ENCODE peak calls at places on chromosomes 16 and 17, in ten cellular contexts. H is endothelial cell; Z is T-helper 22 cell; E is activated naive CD4-positive, alpha-beta T cell treated with anti-CD3 and anti-CD28 coated beads for 36 hours; G is KBM-7; R is CD4-positive, alpha-beta T cell; L is lower leg skin; X is tibial nerve; I is heart left ventricle; A is myocyte. K is an unnamed sample.
A peak's percentile ranks its signal among the peaks of the same experiment; 100 is the strongest.

GRCh38 chr17:73283841-73284282 is 22.2 kb upstream of the CPSF4L start:
- DNase-seq in H (peak; percentile 34), Z (no peak), E (no peak), G (no peak), R (no peak), L (no peak), X (peak; percentile 76), I (peak; percentile 49), A (no peak), K (no peak)

GRCh38 chr16:88597856-88598491 is 27.8 kb downstream of the ZC3H18 start:
- DNase-seq in H (no peak), Z (no peak), E (no peak), G (no peak), R (no peak), L (no peak), X (no peak), I (no peak), A (peak; percentile 88), K (no peak)

GRCh38 chr16:78705694-78706093 is 606.2 kb downstream of the WWOX start:
- DNase-seq in H (no peak), Z (no peak), E (no peak), G (peak; percentile 23), R (no peak), L (no peak), X (no peak), I (no peak), A (no peak), K (no peak)

GRCh38 chr16:62408760-62409159 is 372.5 kb upstream of the CDH8 start:
- DNase-seq in H (peak; percentile 5), Z (no peak), E (no peak), G (no peak), R (no peak), L (no peak), X (no peak), I (no peak), A (no peak), K (no peak)

GRCh38 chr16:67036323-67036741 is 7.4 kb downstream of the CBFB start:
- DNase-seq in H (no peak), Z (no peak), E (no peak), G (no peak), R (no peak), L (no peak), X (no peak), I (no peak), A (no peak), K (no peak)

GRCh38 chr17:40432864-40433528 is 10.3 kb upstream of the IGFBP4 start:
- DNase-seq in H (no peak), Z (no peak), E (no peak), G (no peak), R (no peak), L (no peak), X (no peak), I (peak; percentile 63), A (peak; percentile 23), K (peak; percentile 81)

GRCh38 chr17:59451706-59452105 is 113.7 kb upstream of the DHX40 start:
- DNase-seq in H (no peak), Z (no peak), E (no peak), G (no peak), R (no peak), L (no peak), X (no peak), I (no peak), A (no peak), K (peak; percentile 88)

GRCh38 chr17:73419896-73420295 is 108.1 kb upstream of the CDC42EP4 start:
- DNase-seq in H (no peak), Z (no peak), E (no peak), G (no peak), R (no peak), L (no peak), X (no peak), I (no peak), A (no peak), K (no peak)

GRCh38 chr16:50025544-50025931 is 513 bp downstream of the CNEP1R1 start:
- DNase-seq in H (peak; percentile 23), Z (peak; percentile 14), E (peak; percentile 57), G (peak; percentile 55), R (peak; percentile 2), L (peak; percentile 16), X (no peak), I (no peak), A (peak; percentile 17), K (peak; percentile 53)

GRCh38 chr16:28910046-28911031 is 14.7 kb downstream of the RABEP2 start:
- DNase-seq in H (no peak), Z (no peak), E (peak; percentile 23), G (no peak), R (no peak), L (no peak), X (no peak), I (no peak), A (peak; percentile 22), K (no peak)

GRCh38 chr16:75087040-75087979 is 29.3 kb downstream of the LDHD start:
- DNase-seq in H (peak; percentile 35), Z (no peak), E (no peak), G (peak; percentile 92), R (no peak), L (no peak), X (no peak), I (peak; percentile 55), A (peak; percentile 95), K (peak; percentile 44)

GRCh38 chr17:10192500-10192899 is 5.9 kb downstream of the GAS7 start:
- DNase-seq in H (no peak), Z (no peak), E (no peak), G (no peak), R (no peak), L (no peak), X (no peak), I (no peak), A (no peak), K (peak; percentile 30)

GRCh38 chr16:47519037-47519436 is 57.9 kb downstream of the PHKB start:
- DNase-seq in H (no peak), Z (no peak), E (no peak), G (no peak), R (no peak), L (no peak), X (no peak), I (no peak), A (no peak), K (peak; percentile 34)

GRCh38 chr17:40568074-40568836 is 3.0 kb upstream of the CCR7 start:
- DNase-seq in H (no peak), Z (no peak), E (no peak), G (no peak), R (no peak), L (no peak), X (no peak), I (no peak), A (no peak), K (no peak)

GRCh38 chr17:48992433-48992832 is 4.8 kb upstream of the IGF2BP1 start:
- DNase-seq in H (no peak), Z (no peak), E (no peak), G (peak; percentile 36), R (no peak), L (no peak), X (no peak), I (no peak), A (no peak), K (no peak)

GRCh38 chr17:59842901-59843652 is 49.7 kb downstream of the TUBD1 start:
- DNase-seq in H (no peak), Z (peak; percentile 32), E (peak; percentile 80), G (peak; percentile 29), R (peak; percentile 33), L (no peak), X (peak; percentile 28), I (no peak), A (peak; percentile 90), K (peak; percentile 95)

GRCh38 chr16:56667581-56668571 is at the start of gene MT1G:
- DNase-seq in H (no peak), Z (no peak), E (peak; percentile 40), G (no peak), R (peak; percentile 4), L (no peak), X (no peak), I (peak; percentile 48), A (no peak), K (peak; percentile 54)

GRCh38 chr17:35790826-35791225 is 4.6 kb downstream of the MMP28 start:
- DNase-seq in H (no peak), Z (no peak), E (no peak), G (no peak), R (no peak), L (no peak), X (no peak), I (no peak), A (no peak), K (no peak)

GRCh38 chr17:2921443-2921842 is 125.2 kb downstream of the RAP1GAP2 start:
- DNase-seq in H (no peak), Z (no peak), E (no peak), G (no peak), R (no peak), L (no peak), X (no peak), I (no peak), A (no peak), K (no peak)

GRCh38 chr16:69463876-69464275 is 39.5 kb downstream of the CYB5B start:
- DNase-seq in H (no peak), Z (no peak), E (no peak), G (no peak), R (no peak), L (no peak), X (no peak), I (no peak), A (peak; percentile 15), K (no peak)

GRCh38 chr17:48490391-48491026 is 40.3 kb downstream of the HOXB1 start:
- DNase-seq in H (no peak), Z (no peak), E (no peak), G (no peak), R (no peak), L (no peak), X (no peak), I (no peak), A (peak; percentile 21), K (no peak)

K was measured in GM23248.